ENCODE peak calls at places on chromosome 14, in five cellular contexts. Y is mammary epithelial cell; L is stimulated activated CD4-positive, alpha-beta T cell treated with anti-CD3 and anti-CD28 coated beads, Interleukin-2, amount 100 ng/mL, for 48 hours; J is fibroblast of the aortic adventitia; O is body of pancreas. W is an unnamed sample.
A peak's percentile ranks its signal among the peaks of the same experiment; 100 is the strongest.

GRCh38 chr14:103742499-103743255 is 27.1 kb downstream of the ZFYVE21 start:
- DNase-seq in Y (no peak), L (no peak), J (no peak), O (no peak), W (no peak)

GRCh38 chr14:95386536-95386935 is 66.8 kb upstream of the CLMN start:
- DNase-seq in Y (no peak), L (no peak), J (no peak), O (no peak), W (no peak)

GRCh38 chr14:59464651-59465569 is at the start of gene GPR135:
- DNase-seq in Y (peak; percentile 26), L (peak; percentile 34), J (peak; percentile 40), O (peak; percentile 76), W (peak; percentile 24)

GRCh38 chr14:77026166-77026929 is 2.2 kb downstream of the IRF2BPL start:
- DNase-seq in Y (peak; percentile 59), L (no peak), J (peak; percentile 62), O (peak; percentile 53), W (no peak)

GRCh38 chr14:60945984-60946383 is 34.9 kb downstream of the TRMT5 start:
- DNase-seq in Y (no peak), L (no peak), J (no peak), O (no peak), W (no peak)

GRCh38 chr14:50932592-50933500 is 11.4 kb downstream of the PYGL start:
- DNase-seq in Y (no peak), L (no peak), J (no peak), O (no peak), W (no peak)

GRCh38 chr14:102644523-102644922 is 52.1 kb downstream of the RCOR1 start:
- DNase-seq in Y (no peak), L (no peak), J (no peak), O (no peak), W (no peak)

GRCh38 chr14:39946796-39947195 is 514.6 kb upstream of the FBXO33 start:
- DNase-seq in Y (no peak), L (no peak), J (no peak), O (no peak), W (no peak)

GRCh38 chr14:61512508-61512907 is 182.8 kb upstream of the HIF1A start:
- DNase-seq in Y (peak; percentile 79), L (no peak), J (peak; percentile 82), O (no peak), W (no peak)

GRCh38 chr14:99155173-99155777 is 116.7 kb downstream of the BCL11B start:
- DNase-seq in Y (no peak), L (no peak), J (no peak), O (no peak), W (no peak)

GRCh38 chr14:43184540-43184939 is 1322.5 kb downstream of the FSCB start:
- DNase-seq in Y (no peak), L (no peak), J (no peak), O (no peak), W (no peak)

GRCh38 chr14:104892517-104893434 is 27.7 kb downstream of the CEP170B start:
- DNase-seq in Y (no peak), L (no peak), J (no peak), O (no peak), W (no peak)

GRCh38 chr14:67137744-67138371 is 51.4 kb upstream of the GARIN2 start:
- DNase-seq in Y (peak; percentile 6), L (no peak), J (peak; percentile 33), O (no peak), W (no peak)

GRCh38 chr14:86942939-86943338 is 1050.0 kb downstream of the GALC start:
- DNase-seq in Y (no peak), L (no peak), J (no peak), O (no peak), W (no peak)

GRCh38 chr14:101775756-101776292 is 14.3 kb downstream of the PPP2R5C start:
- DNase-seq in Y (no peak), L (no peak), J (no peak), O (no peak), W (no peak)

GRCh38 chr14:26104686-26105085 is 493.1 kb downstream of the NOVA1 start:
- DNase-seq in Y (no peak), L (no peak), J (no peak), O (no peak), W (no peak)

GRCh38 chr14:53840444-53840843 is 116.2 kb downstream of the BMP4 start:
- DNase-seq in Y (peak; percentile 88), L (no peak), J (no peak), O (no peak), W (no peak)

GRCh38 chr14:102071283-102071998 is 15.4 kb downstream of the HSP90AA1 start:
- DNase-seq in Y (peak; percentile 83), L (no peak), J (peak; percentile 56), O (peak; percentile 74), W (no peak)

GRCh38 chr14:95011449-95012020 is 145.8 kb downstream of the DICER1 start:
- DNase-seq in Y (no peak), L (no peak), J (no peak), O (no peak), W (no peak)

GRCh38 chr14:37992489-37992888 is 215.2 kb upstream of the SSTR1 start:
- DNase-seq in Y (no peak), L (no peak), J (no peak), O (no peak), W (no peak)

GRCh38 chr14:94394025-94394493 is 5.7 kb upstream of the SERPINA1 start:
- DNase-seq in Y (no peak), L (no peak), J (no peak), O (peak; percentile 36), W (no peak)

GRCh38 chr14:67815573-67816235 is 686 bp downstream of the ZFYVE26 start:
- DNase-seq in Y (peak; percentile 67), L (no peak), J (peak; percentile 57), O (no peak), W (no peak)

GRCh38 chr14:21647380-21647779 is 6.3 kb upstream of the OR4E2 start:
- DNase-seq in Y (no peak), L (no peak), J (peak; percentile 30), O (no peak), W (no peak)

GRCh38 chr14:103223818-103224352 is 100.6 kb downstream of the TNFAIP2 start:
- DNase-seq in Y (no peak), L (no peak), J (no peak), O (no peak), W (no peak)

GRCh38 chr14:56137842-56138241 is 19.6 kb downstream of the PELI2 start:
- DNase-seq in Y (no peak), L (no peak), J (no peak), O (peak; percentile 54), W (no peak)

GRCh38 chr14:37594238-37594915 is 672 bp downstream of the FOXA1 start:
- DNase-seq in Y (peak; percentile 74), L (no peak), J (peak; percentile 83), O (peak; percentile 80), W (no peak)

GRCh38 chr14:73245401-73246325 is 8.4 kb downstream of the PAPLN start:
- DNase-seq in Y (peak; percentile 57), L (peak; percentile 25), J (peak; percentile 54), O (peak; percentile 34), W (peak; percentile 55)

GRCh38 chr14:103056322-103057027 is 874 bp downstream of the CDC42BPB start:
- DNase-seq in Y (peak; percentile 34), L (no peak), J (peak; percentile 54), O (peak; percentile 64), W (no peak)

GRCh38 chr14:103688906-103689902 is 26.0 kb downstream of the XRCC3 start:
- DNase-seq in Y (no peak), L (no peak), J (peak; percentile 74), O (no peak), W (no peak)

GRCh38 chr14:99947695-99948094 is 117.5 kb upstream of the EVL start:
- DNase-seq in Y (no peak), L (no peak), J (peak; percentile 64), O (peak; percentile 5), W (no peak)

GRCh38 chr14:69260979-69261605 is 1.1 kb downstream of the GALNT16 start:
- DNase-seq in Y (no peak), L (peak; percentile 49), J (no peak), O (peak; percentile 24), W (peak; percentile 26)

GRCh38 chr14:88026890-88027289 is 22.0 kb downstream of the GPR65 start:
- DNase-seq in Y (no peak), L (no peak), J (no peak), O (no peak), W (no peak)

GRCh38 chr14:104900639-104901512 is 23.8 kb upstream of the PLD4 start:
- DNase-seq in Y (no peak), L (no peak), J (no peak), O (no peak), W (no peak)

GRCh38 chr14:42299692-42300091 is 693.0 kb downstream of the LRFN5 start:
- DNase-seq in Y (no peak), L (no peak), J (no peak), O (no peak), W (no peak)

GRCh38 chr14:55043528-55043927 is 7.9 kb upstream of the MAPK1IP1L start:
- DNase-seq in Y (no peak), L (no peak), J (no peak), O (no peak), W (no peak)

GRCh38 chr14:39038542-39038941 is 64.5 kb downstream of the SEC23A start:
- DNase-seq in Y (no peak), L (no peak), J (no peak), O (no peak), W (no peak)